ENCODE peak calls at places on chromosomes 7 and 10, in six cellular contexts. One of them, this sample, is unnamed.

GRCh38 chr7:47366960-47367359 is 215.0 kb downstream of the TNS3 start:
- DNase-seq in mammary epithelial cell: no peak
- DNase-seq in M059J: no peak
- DNase-seq in tibial artery: no peak
- DNase-seq in IMR-90: no peak
- DNase-seq in neural progenitor cell: no peak
- DNase-seq in this sample: no peak

GRCh38 chr7:69603937-69604494 is 5.7 kb downstream of the AUTS2 start:
- DNase-seq in neural progenitor cell: no peak
- DNase-seq in IMR-90: no peak
- DNase-seq in mammary epithelial cell: no peak
- DNase-seq in tibial artery: no peak
- DNase-seq in M059J: no peak
- DNase-seq in this sample: no peak

GRCh38 chr10:34813626-34814227 is 1.4 kb downstream of the PARD3 start:
- DNase-seq in M059J: peak
- DNase-seq in tibial artery: peak
- DNase-seq in neural progenitor cell: no peak
- DNase-seq in IMR-90: peak
- DNase-seq in mammary epithelial cell: peak
- DNase-seq in this sample: peak

GRCh38 chr7:19030280-19030679 is 87.2 kb downstream of the TWIST1 start:
- DNase-seq in tibial artery: no peak
- DNase-seq in neural progenitor cell: no peak
- DNase-seq in IMR-90: peak
- DNase-seq in M059J: peak
- DNase-seq in mammary epithelial cell: peak
- DNase-seq in this sample: no peak

GRCh38 chr10:5041471-5042023 is 37.9 kb upstream of the AKR1C2 start:
- DNase-seq in neural progenitor cell: no peak
- DNase-seq in M059J: no peak
- DNase-seq in mammary epithelial cell: no peak
- DNase-seq in tibial artery: no peak
- DNase-seq in IMR-90: no peak
- DNase-seq in this sample: no peak

GRCh38 chr10:115814542-115814941 is 458.5 kb downstream of the GFRA1 start:
- DNase-seq in IMR-90: no peak
- DNase-seq in mammary epithelial cell: no peak
- DNase-seq in tibial artery: no peak
- DNase-seq in M059J: no peak
- DNase-seq in neural progenitor cell: no peak
- DNase-seq in this sample: no peak

GRCh38 chr7:54249686-54250085 is 292.5 kb upstream of the VSTM2A start:
- DNase-seq in tibial artery: no peak
- DNase-seq in M059J: no peak
- DNase-seq in mammary epithelial cell: no peak
- DNase-seq in neural progenitor cell: no peak
- DNase-seq in IMR-90: no peak
- DNase-seq in this sample: no peak

GRCh38 chr7:115357213-115357999 is 435.5 kb downstream of the MDFIC start:
- DNase-seq in tibial artery: no peak
- DNase-seq in IMR-90: peak
- DNase-seq in neural progenitor cell: no peak
- DNase-seq in mammary epithelial cell: no peak
- DNase-seq in M059J: no peak
- DNase-seq in this sample: no peak

GRCh38 chr10:88041243-88042161 is 178.1 kb downstream of the PTEN start:
- DNase-seq in M059J: no peak
- DNase-seq in tibial artery: no peak
- DNase-seq in neural progenitor cell: no peak
- DNase-seq in mammary epithelial cell: no peak
- DNase-seq in IMR-90: peak
- DNase-seq in this sample: no peak

GRCh38 chr10:17423641-17424186 is 30.7 kb downstream of the ST8SIA6 start:
- DNase-seq in neural progenitor cell: peak
- DNase-seq in M059J: no peak
- DNase-seq in mammary epithelial cell: no peak
- DNase-seq in tibial artery: no peak
- DNase-seq in IMR-90: no peak
- DNase-seq in this sample: no peak